ENCODE peak calls at places on chromosome 22, in five cellular contexts. V is RCC 7860; D is natural killer cell; B is tibial nerve; X is stimulated activated CD4-positive, alpha-beta T cell treated with anti-CD3 and anti-CD28 coated beads, TNF-alpha, amount 100 ng/mL, for 1 hour. O is an unnamed sample.

GRCh38 chr22:20412474-20413216 is 18.7 kb downstream of the ZNF74 start:
- DNase-seq in V (no peak), D (no peak), B (no peak), X (no peak), O (no peak)

GRCh38 chr22:19641254-19641982 is 72.9 kb upstream of the SEPTIN5 start:
- DNase-seq in V (no peak), D (no peak), B (no peak), X (no peak), O (no peak)

GRCh38 chr22:26367402-26368245 is 61.4 kb upstream of the ASPHD2 start:
- DNase-seq in V (no peak), D (peak), B (no peak), X (peak), O (no peak)

GRCh38 chr22:21022507-21022906 is 7.5 kb downstream of the P2RX6 start:
- DNase-seq in V (no peak), D (no peak), B (no peak), X (no peak), O (peak)

GRCh38 chr22:21701384-21701971 is 34.1 kb downstream of the YPEL1 start:
- DNase-seq in V (no peak), D (no peak), B (no peak), X (no peak), O (no peak)

GRCh38 chr22:31122532-31123291 is at the start of gene INPP5J:
- DNase-seq in V (peak), D (no peak), B (no peak), X (no peak), O (peak)

GRCh38 chr22:49232319-49233067 is 595.2 kb downstream of the BRD1 start:
- DNase-seq in V (no peak), D (no peak), B (no peak), X (no peak), O (no peak)

GRCh38 chr22:45548991-45549736 is 46.5 kb downstream of the FBLN1 start:
- DNase-seq in V (peak), D (no peak), B (no peak), X (no peak), O (no peak)

GRCh38 chr22:44701824-44702478 is at the start of gene PRR5:
- DNase-seq in V (peak), D (peak), B (peak), X (peak), O (peak)

GRCh38 chr22:37231406-37232139 is 12.5 kb downstream of the RAC2 start:
- DNase-seq in V (no peak), D (peak), B (no peak), X (no peak), O (peak)

GRCh38 chr22:46742576-46743221 is 4.6 kb upstream of the CERK start:
- DNase-seq in V (no peak), D (no peak), B (no peak), X (no peak), O (no peak)

GRCh38 chr22:25754527-25755202 is 12.7 kb downstream of the MYO18B start:
- DNase-seq in V (no peak), D (no peak), B (no peak), X (no peak), O (no peak)

GRCh38 chr22:45112136-45112879 is 51.4 kb upstream of the NUP50 start:
- DNase-seq in V (peak), D (no peak), B (no peak), X (no peak), O (no peak)

O was measured in left lung.